ENCODE peak calls at places on chromosome 20, in five cellular contexts. U, C, Y, L and M are unnamed samples. For H3K4me1 and H3K36me3, the result is how much of the 10 kb centered on the place peaks cover.

GRCh38 chr20:51788822-51789221 is 13.5 kb downstream of the SALL4 start:
- DNase-seq in U (no peak), L (no peak), Y (no peak), C (no peak), M (no peak)

GRCh38 chr20:52076164-52076563 is 115.4 kb downstream of the ZFP64 start:
- DNase-seq in C (no peak), U (no peak), L (no peak), Y (no peak), M (no peak)

GRCh38 chr20:38863024-38863851 is 57.7 kb downstream of the PPP1R16B start:
- DNase-seq in U (no peak), C (no peak), Y (no peak), L (no peak), M (no peak)

GRCh38 chr20:43776691-43777090 is 49.9 kb upstream of the GTSF1L start:
- DNase-seq in U (no peak), C (no peak), Y (no peak), L (peak), M (no peak)

GRCh38 chr20:49646126-49646525 is 67.6 kb downstream of the B4GALT5 start:
- DNase-seq in Y (no peak), U (no peak), L (no peak), C (no peak), M (no peak)

GRCh38 chr20:38727602-38728236 is 3.4 kb downstream of the SLC32A1 start:
- DNase-seq in C (no peak), U (no peak), Y (no peak), L (no peak), M (no peak)

GRCh38 chr20:44089987-44090674 is 96.9 kb downstream of the JPH2 start:
- DNase-seq in C (no peak), L (no peak), U (no peak), Y (no peak), M (no peak)

GRCh38 chr20:25274481-25274880 is 26.6 kb downstream of the PYGB start:
- DNase-seq in U (peak), L (peak), C (peak), Y (peak), M (no peak)

GRCh38 chr20:37267684-37268313 is 6.2 kb upstream of the GHRH start:
- DNase-seq in C (no peak), Y (no peak), U (no peak), L (no peak), M (no peak)

GRCh38 chr20:59823030-59823423 is 110.4 kb downstream of the SYCP2 start:
- DNase-seq in Y (no peak), U (no peak), L (no peak), C (no peak), M (peak)

GRCh38 chr20:2108498-2108897 is 6.9 kb downstream of the STK35 start:
- DNase-seq in C (no peak), L (no peak), U (no peak), Y (no peak), M (no peak)
- H3K4me1 ChIP-seq in C (under half), L (half or more), U (under half), Y (under half), M (half or more)

GRCh38 chr20:62910217-62910766 is 16.0 kb downstream of the DIDO1 start:
- DNase-seq in Y (no peak), U (no peak), C (no peak), L (no peak), M (no peak)
- H3K36me3 ChIP-seq in Y (under half), U (under half), C (half or more), L (half or more), M (half or more)

DNA sequence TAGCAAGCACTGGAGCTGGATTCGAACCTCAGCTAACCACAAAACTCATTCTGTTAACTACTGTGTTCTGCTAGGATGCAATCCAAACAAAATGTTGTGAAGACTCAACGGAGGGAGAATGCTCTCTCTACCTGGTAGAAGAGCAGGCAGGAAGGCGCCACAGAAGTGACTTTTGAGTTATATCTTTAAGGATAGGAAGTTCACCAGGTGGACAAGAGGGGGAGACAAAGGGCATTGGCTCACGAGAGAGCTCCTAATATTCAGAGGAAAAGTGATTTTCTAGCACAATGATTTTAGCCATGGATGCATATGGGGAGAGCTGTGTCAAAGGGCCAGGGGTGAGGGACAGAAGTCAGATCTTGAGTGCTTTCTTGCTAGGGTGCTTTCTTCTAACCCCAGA is 108.4 kb upstream of the MAFB start:
- DNase-seq in U (no peak), C (no peak), Y (no peak), L (no peak), M (peak)
- TF ChIP-seq CTCF in U (no peak), C (no peak), Y (peak), L (no peak), M (no peak)

GRCh38 chr20:19646963-19647362 is 111.1 kb upstream of the RIN2 start:
- DNase-seq in Y (no peak), L (no peak), C (no peak), U (no peak), M (no peak)
- H3K4me1 ChIP-seq in Y (under half), L (under half), C (under half), U (under half), M (under half)